ENCODE peak calls at places on chromosomes 16 and 17, in six cellular contexts. J is GF-D8, G is NCI-H82, Y is amygdala, B is WTC11, A is neural crest cell. N is an unnamed sample.

GRCh38 chr16:85054948-85055502 is 27.4 kb downstream of the KIAA0513 start:
- DNase-seq in G (no peak), J (no peak), B (no peak), Y (no peak), A (no peak), N (no peak)

GRCh38 chr16:11050954-11051353 is 106.6 kb downstream of the CLEC16A start:
- DNase-seq in J (no peak), G (no peak), B (no peak), Y (no peak), A (no peak), N (no peak)

GRCh38 chr17:980406-981291 is 1.1 kb upstream of the NXN start:
- DNase-seq in A (peak), J (peak), Y (peak), B (peak), G (peak), N (peak)

GRCh38 chr16:55495616-55496289 is 13.1 kb upstream of the LPCAT2 start:
- DNase-seq in A (no peak), G (no peak), J (no peak), B (no peak), Y (no peak), N (no peak)

GRCh38 chr16:22677024-22677830 is 136.7 kb upstream of the HS3ST2 start:
- DNase-seq in G (no peak), B (no peak), A (no peak), Y (no peak), J (no peak), N (no peak)

GRCh38 chr17:67582632-67583230 is 135.0 kb upstream of the NOL11 start:
- DNase-seq in A (no peak), G (no peak), B (no peak), J (no peak), Y (no peak), N (no peak)

GRCh38 chr17:7014261-7014994 is 2.0 kb downstream of the RNASEK start:
- DNase-seq in B (peak), G (peak), A (peak), J (peak), Y (peak), N (peak)

GRCh38 chr16:78816499-78817441 is 717.3 kb downstream of the WWOX start:
- DNase-seq in B (no peak), A (no peak), J (no peak), G (no peak), Y (no peak), N (no peak)

GRCh38 chr17:36503456-36504155 is 17.1 kb downstream of the ZNHIT3 start:
- DNase-seq in A (no peak), B (no peak), G (no peak), Y (no peak), J (no peak), N (no peak)

GRCh38 chr17:76736349-76737081 is 616 bp downstream of the SRSF2 start:
- DNase-seq in A (peak), B (peak), G (peak), J (no peak), Y (no peak), N (peak)

GRCh38 chr16:57946181-57946801 is 24.6 kb downstream of the CNGB1 start:
- DNase-seq in J (no peak), B (no peak), G (peak), A (no peak), Y (no peak), N (no peak)

GRCh38 chr17:69434164-69434579 is 19.7 kb downstream of the MAP2K6 start:
- DNase-seq in J (no peak), A (no peak), G (no peak), Y (no peak), B (no peak), N (no peak)

GRCh38 chr16:1346422-1347285 is 5.0 kb downstream of the TSR3 start:
- DNase-seq in G (peak), Y (no peak), J (no peak), B (no peak), A (no peak), N (no peak)

GRCh38 chr16:68429081-68429740 is 19.1 kb downstream of the SMPD3 start:
- DNase-seq in J (no peak), G (no peak), B (no peak), Y (no peak), A (no peak), N (no peak)

GRCh38 chr17:43597624-43598358 is 51.7 kb upstream of the ETV4 start:
- DNase-seq in A (no peak), Y (no peak), G (peak), J (no peak), B (no peak), N (no peak)

GRCh38 chr17:51703364-51704341 is 443.3 kb downstream of the UTP18 start:
- DNase-seq in A (no peak), G (no peak), B (no peak), J (no peak), Y (no peak), N (no peak)

GRCh38 chr16:46996952-46997458 is 23.5 kb upstream of the DNAJA2 start:
- DNase-seq in A (no peak), Y (no peak), J (no peak), B (no peak), G (no peak), N (no peak)

GRCh38 chr17:28381141-28381825 is 9.8 kb downstream of the SARM1 start:
- DNase-seq in B (peak), A (peak), G (no peak), J (no peak), Y (no peak), N (peak)